ENCODE peak calls at places on chromosomes 11 and 22, in nine cellular contexts. H is pancreas; N is activated CD4-positive, CD25-positive, alpha-beta regulatory T cell treated with anti-CD3 and anti-CD28 coated beads, Interleukin-2, amount 50 U/mL, for 16 hours; X is GM03348; G is DMS153; V is cardiac muscle cell; T is SK-N-DZ; P is stimulated activated CD4-positive, alpha-beta T cell treated with anti-CD3 and anti-CD28 coated beads, Interleukin-15, amount 100 ng/mL, for 48 hours; A is GM06990. B is an unnamed sample.

GRCh38 chr11:2790581-2790925 is 90.8 kb upstream of the KCNQ1OT1 start:
- DNase-seq in G (no peak), T (no peak), V (no peak), N (no peak), X (no peak), H (no peak), P (no peak), A (no peak), B (no peak)

GRCh38 chr11:28877366-28877765 is 769.2 kb downstream of the METTL15 start:
- DNase-seq in V (no peak), T (no peak), H (no peak), G (no peak), P (no peak), A (no peak), X (no peak), N (no peak), B (no peak)

GRCh38 chr22:43207849-43208702 is 21.1 kb upstream of the TTLL12 start:
- DNase-seq in V (no peak), P (no peak), N (no peak), G (no peak), H (no peak), A (no peak), X (no peak), T (no peak), B (no peak)

GRCh38 chr11:32288276-32288675 is 147.1 kb downstream of the WT1 start:
- DNase-seq in X (no peak), A (no peak), P (no peak), V (no peak), H (no peak), T (no peak), N (no peak), G (no peak), B (no peak)

GRCh38 chr11:59708537-59708936 is 5.1 kb downstream of the OR10V1 start:
- DNase-seq in V (no peak), A (no peak), P (no peak), X (peak), G (no peak), N (no peak), H (no peak), T (no peak), B (no peak)

GRCh38 chr11:67563354-67564114 is 20.1 kb upstream of the GSTP1 start:
- DNase-seq in T (no peak), G (no peak), P (no peak), N (no peak), H (peak), X (peak), A (no peak), V (peak), B (no peak)

GRCh38 chr11:60280412-60280811 is at the start of gene MS4A4A:
- DNase-seq in P (no peak), N (no peak), A (no peak), H (no peak), T (no peak), G (no peak), V (no peak), X (no peak), B (no peak)

GRCh38 chr11:43779306-43779705 is 98.8 kb downstream of the HSD17B12 start:
- DNase-seq in V (no peak), A (no peak), X (no peak), P (no peak), N (no peak), G (no peak), T (no peak), H (no peak), B (no peak)

GRCh38 chr11:10762185-10762584 is 11.1 kb downstream of the CTR9 start:
- DNase-seq in H (no peak), G (no peak), T (no peak), A (peak), V (no peak), N (no peak), X (no peak), P (no peak), B (no peak)

GRCh38 chr11:70625921-70626518 is 227.7 kb downstream of the CTTN start:
- DNase-seq in V (no peak), A (no peak), H (no peak), P (no peak), T (no peak), X (no peak), N (no peak), G (peak), B (peak)

GRCh38 chr22:37569009-37569920 is 9.0 kb downstream of the CDC42EP1 start:
- DNase-seq in X (no peak), V (no peak), A (no peak), H (peak), P (no peak), G (no peak), T (no peak), N (no peak), B (no peak)

GRCh38 chr11:64723117-64723906 is at the start of gene NRXN2:
- DNase-seq in T (peak), N (peak), H (peak), A (peak), X (peak), V (peak), P (peak), G (peak), B (peak)

GRCh38 chr11:24421766-24422165 is 75.1 kb upstream of the LUZP2 start:
- DNase-seq in G (no peak), H (no peak), N (no peak), T (no peak), P (no peak), X (no peak), A (no peak), V (no peak), B (no peak)